ENCODE peak calls at places on chromosomes 3 and 15, in six cellular contexts. U is HFF-Myc, N is IMR-90, M is nephron progenitor cell, X is endothelial cell of umbilical vein, L is cardiac muscle cell. E is an unnamed sample.

GRCh38 chr3:10772230-10773161 is 43.5 kb upstream of the SLC6A11 start:
- DNase-seq in U (no peak), M (peak), X (no peak), L (peak), N (no peak), E (no peak)

GRCh38 chr3:134839990-134840389 is 44.9 kb downstream of the EPHB1 start:
- DNase-seq in N (no peak), L (no peak), M (no peak), U (no peak), X (no peak), E (no peak)

GRCh38 chr3:10380906-10381795 is 60.2 kb upstream of the SEC13 start:
- DNase-seq in X (no peak), N (no peak), L (no peak), U (no peak), M (no peak), E (no peak)

GRCh38 chr3:193641376-193641775 is 48.4 kb downstream of the OPA1 start:
- DNase-seq in X (no peak), M (no peak), N (no peak), L (no peak), U (no peak), E (no peak)

GRCh38 chr15:74614744-74615312 is 808 bp upstream of the CLK3 start:
- DNase-seq in U (no peak), N (peak), L (peak), X (no peak), M (no peak), E (peak)

GRCh38 chr3:15384510-15385237 is 42.7 kb downstream of the METTL6 start:
- DNase-seq in U (no peak), M (no peak), N (no peak), X (no peak), L (peak), E (no peak)

GRCh38 chr3:195859061-195859845 is 47.5 kb upstream of the MUC4 start:
- DNase-seq in N (peak), M (peak), L (peak), X (peak), U (no peak), E (no peak)

GRCh38 chr3:10263549-10264363 is 15.5 kb downstream of the TATDN2 start:
- DNase-seq in L (peak), M (peak), X (peak), U (no peak), N (peak), E (no peak)

GRCh38 chr3:72510247-72510646 is 338.0 kb downstream of the SHQ1 start:
- DNase-seq in L (no peak), X (no peak), U (no peak), M (no peak), N (no peak), E (no peak)

GRCh38 chr3:141080407-141080806 is 29.3 kb downstream of the SPSB4 start:
- DNase-seq in L (no peak), N (no peak), X (no peak), M (no peak), U (no peak), E (no peak)

GRCh38 chr15:38102972-38103371 is 149.7 kb upstream of the SPRED1 start:
- DNase-seq in U (no peak), N (no peak), M (no peak), L (no peak), X (no peak), E (no peak)

GRCh38 chr3:42529463-42529862 is 27.0 kb downstream of the VIPR1 start:
- DNase-seq in L (no peak), U (no peak), X (no peak), N (no peak), M (no peak), E (no peak)

GRCh38 chr3:177753498-177754155 is 556.3 kb upstream of the TBL1XR1 start:
- DNase-seq in L (peak), U (no peak), X (no peak), N (peak), M (no peak), E (no peak)

GRCh38 chr3:25604107-25604805 is 60.5 kb downstream of the TOP2B start:
- DNase-seq in N (peak), X (peak), M (no peak), L (peak), U (no peak), E (peak)

GRCh38 chr3:21013566-21013965 is 737.4 kb downstream of the ZNF385D start:
- DNase-seq in L (no peak), U (no peak), N (no peak), X (no peak), M (no peak), E (no peak)

GRCh38 chr3:21020043-21020442 is 731.0 kb downstream of the ZNF385D start:
- DNase-seq in U (no peak), X (no peak), L (no peak), M (no peak), N (no peak), E (no peak)

GRCh38 chr3:21020681-21021080 is 730.3 kb downstream of the ZNF385D start:
- DNase-seq in L (no peak), M (no peak), N (no peak), U (no peak), X (no peak), E (no peak)

DNA sequence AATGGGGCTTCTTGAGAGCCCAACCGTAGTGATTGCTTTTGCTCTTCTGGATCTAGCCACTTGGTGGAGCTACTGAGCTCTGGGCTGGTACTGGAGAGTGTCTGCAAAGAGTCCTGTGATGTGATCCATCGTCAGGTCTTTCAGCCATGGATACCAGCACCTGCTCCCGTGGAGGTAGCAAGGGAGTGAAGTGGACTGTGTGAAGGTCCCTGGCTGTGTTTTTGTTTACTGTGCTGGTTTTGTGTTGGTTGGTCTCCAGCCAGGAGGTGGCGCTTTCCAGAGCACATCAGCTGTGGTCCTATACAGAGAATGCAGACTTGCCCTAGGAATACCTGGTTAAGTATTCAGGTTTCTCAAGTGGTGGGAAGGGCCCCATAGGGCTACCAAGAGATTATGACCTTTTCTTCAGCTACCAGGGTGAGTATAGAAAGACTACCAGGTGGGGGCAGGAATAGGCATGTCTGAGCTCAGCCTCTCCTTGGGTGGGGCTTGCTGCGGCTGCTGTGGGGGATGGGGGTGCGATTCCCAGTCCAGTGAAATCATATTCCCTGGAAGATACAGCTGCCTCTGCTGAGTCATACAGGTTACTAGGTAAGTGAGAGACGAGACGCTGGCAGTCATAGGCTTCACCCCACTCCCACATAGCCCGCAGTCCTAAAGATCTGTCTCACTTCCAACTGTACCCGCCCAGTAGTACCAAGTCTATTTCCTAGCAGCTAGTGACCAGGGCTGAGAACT is 733.7 kb downstream of the ZNF385D start:
- DNase-seq in U (no peak), M (no peak), X (no peak), L (peak), N (no peak), E (no peak)
- TF ChIP-seq CTCF in U (peak), M (no peak), X (no peak), L (peak), N (no peak), E (no peak)

DNA sequence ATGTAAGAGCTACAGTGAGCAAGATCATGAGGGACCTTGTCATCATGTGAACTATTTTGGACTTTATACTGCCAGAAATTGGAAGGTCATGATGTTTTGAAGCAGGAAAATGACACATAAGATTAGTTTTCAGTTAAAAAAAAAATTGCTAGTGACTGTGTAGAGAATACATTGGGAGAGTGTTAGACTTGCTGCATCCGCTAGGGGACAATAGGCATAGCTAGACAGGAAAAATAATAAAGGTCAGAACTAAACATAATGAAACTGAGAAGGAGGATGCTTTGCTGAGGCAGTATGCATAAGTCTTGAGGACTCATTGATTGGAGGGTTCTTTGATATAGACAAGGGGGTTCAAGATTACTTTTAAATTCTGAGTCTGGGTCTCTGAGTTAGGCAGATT is 275.8 kb upstream of the KCNH8 start:
- DNase-seq in L (no peak), N (no peak), U (no peak), X (no peak), M (no peak), E (no peak)
- TF ChIP-seq CTCF in L (no peak), N (no peak), U (no peak), X (no peak), M (no peak), E (no peak)

GRCh38 chr3:65170357-65171090 is 482.7 kb upstream of the ADAMTS9 start:
- DNase-seq in X (peak), M (no peak), U (no peak), L (peak), N (peak), E (no peak)
- TF ChIP-seq CTCF in X (peak), M (peak), U (peak), L (peak), N (peak), E (no peak)

GRCh38 chr15:91254766-91255165 is 154.7 kb downstream of the SV2B start:
- DNase-seq in X (no peak), N (no peak), U (no peak), M (no peak), L (no peak), E (no peak)

GRCh38 chr15:91257755-91258435 is 157.8 kb downstream of the SV2B start:
- DNase-seq in N (no peak), M (no peak), X (no peak), U (no peak), L (no peak), E (no peak)

GRCh38 chr15:91255788-91256187 is 155.7 kb downstream of the SV2B start:
- DNase-seq in M (no peak), U (no peak), N (no peak), L (no peak), X (no peak), E (no peak)

GRCh38 chr15:91261345-91261744 is 161.3 kb downstream of the SV2B start:
- DNase-seq in X (no peak), L (no peak), N (no peak), U (no peak), M (no peak), E (no peak)

DNA sequence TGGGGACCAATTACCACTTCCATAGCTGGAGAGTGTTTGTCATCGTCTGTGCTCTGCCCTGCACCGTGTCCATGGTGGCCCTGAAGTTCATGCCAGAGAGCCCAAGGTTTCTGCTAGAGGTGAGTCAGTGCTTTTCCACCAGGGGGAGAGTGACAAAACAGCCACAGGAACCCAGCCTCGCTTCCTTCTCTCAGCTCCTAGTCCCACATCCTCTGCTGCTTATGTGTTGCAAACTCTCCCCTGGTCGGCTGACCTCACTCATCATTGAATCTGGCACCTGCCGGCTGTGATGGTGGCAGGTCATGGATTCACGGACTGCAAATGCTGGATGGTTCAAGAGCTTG is 158.4 kb downstream of the SV2B start:
- DNase-seq in L (no peak), M (no peak), U (no peak), X (no peak), N (no peak), E (peak)
- TF ChIP-seq CTCF in L (no peak), M (no peak), U (no peak), X (no peak), N (no peak), E (peak)

GRCh38 chr15:70810916-70811578 is 42.9 kb downstream of the LARP6 start:
- DNase-seq in L (no peak), N (no peak), U (no peak), M (no peak), X (no peak), E (no peak)
- TF ChIP-seq CTCF in L (no peak), N (no peak), U (no peak), M (no peak), X (no peak), E (no peak)

DNA sequence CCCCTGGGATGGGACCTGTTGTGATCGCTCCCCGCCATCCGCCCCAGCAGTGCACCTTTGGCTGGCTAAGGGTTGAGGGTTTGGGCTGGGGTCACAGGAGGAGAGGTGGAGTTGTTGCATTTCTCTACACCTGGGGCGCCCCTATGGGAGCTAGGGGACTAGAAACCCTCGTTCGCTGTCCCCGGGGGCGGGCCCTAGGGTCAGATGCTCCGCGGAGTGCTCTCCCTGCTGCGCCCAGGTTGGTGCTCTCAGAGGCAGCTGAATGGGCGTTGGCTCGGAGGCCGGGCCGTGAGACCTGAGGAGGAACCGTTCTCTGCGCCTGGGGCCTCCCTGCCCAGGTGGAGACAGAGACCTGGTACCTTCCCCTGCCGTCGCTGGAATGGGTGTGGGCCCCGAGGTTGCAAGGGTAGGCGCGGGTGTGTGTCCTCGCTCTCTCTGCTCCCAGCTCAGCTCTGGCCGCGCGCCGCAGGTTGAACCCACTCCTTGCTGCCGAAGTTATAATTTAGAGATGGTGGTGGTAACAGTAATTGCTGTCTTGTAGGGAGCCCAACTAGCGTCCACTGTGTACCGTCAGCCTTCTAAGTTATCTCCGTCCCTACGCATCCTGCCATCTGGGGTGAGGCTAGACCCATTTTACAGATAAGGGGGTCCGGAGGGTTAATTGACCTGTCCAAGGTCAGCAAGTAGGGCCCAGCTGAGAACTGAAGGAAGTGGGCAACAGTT is 965 bp downstream of the FLNB start:
- DNase-seq in L (no peak), M (peak), U (no peak), N (no peak), X (no peak), E (no peak)
- TF ChIP-seq CTCF in L (no peak), M (no peak), U (no peak), N (no peak), X (no peak), E (no peak)